ENCODE peak calls at places on chromosomes 4 and X, in six cellular contexts. W is lung, J is A673, Y is tibial artery, E is neuronal stem cell, V is mesenchymal stem cell. Q is an unnamed sample. For H3K36me3, the result is how much of the 10 kb centered on the place peaks cover.

GRCh38 chr4:34220601-34221000 is 2023.7 kb downstream of the ARAP2 start:
- DNase-seq in J (no peak), Y (no peak), V (no peak), W (no peak), E (no peak), Q (no peak)

GRCh38 chr4:89306486-89307184 is 965 bp downstream of the GPRIN3 start:
- DNase-seq in W (no peak), V (no peak), E (no peak), J (no peak), Y (no peak), Q (no peak)

GRCh38 chr4:61877893-61878292 is 677.8 kb downstream of the ADGRL3 start:
- DNase-seq in V (peak), Y (no peak), J (no peak), W (no peak), E (no peak), Q (no peak)

GRCh38 chrX:100994352-100995281 is 25.1 kb downstream of the ARL13A start:
- DNase-seq in W (no peak), E (no peak), V (peak), Y (no peak), J (peak), Q (no peak)

GRCh38 chr4:103634236-103634635 is 85.5 kb downstream of the TACR3 start:
- DNase-seq in E (no peak), Y (no peak), J (peak), V (no peak), W (no peak), Q (no peak)

GRCh38 chr4:173181769-173182374 is 13.3 kb downstream of the GALNT7 start:
- DNase-seq in V (peak), Y (no peak), J (no peak), W (no peak), E (no peak), Q (no peak)

GRCh38 chr4:6180841-6181631 is 19.3 kb downstream of the JAKMIP1 start:
- DNase-seq in E (no peak), J (no peak), V (no peak), Y (no peak), W (no peak), Q (no peak)

GRCh38 chr4:156790866-156791265 is 180.7 kb downstream of the PDGFC start:
- DNase-seq in V (peak), E (peak), W (no peak), J (peak), Y (no peak), Q (no peak)

GRCh38 chr4:123673971-123674370 is 277.4 kb downstream of the SPRY1 start:
- DNase-seq in W (no peak), E (no peak), J (no peak), Y (no peak), V (no peak), Q (no peak)

GRCh38 chr4:127965803-127966175 is 583 bp downstream of the ABHD18 start:
- DNase-seq in E (no peak), Y (peak), J (peak), V (peak), W (peak), Q (peak)

GRCh38 chr4:88592600-88593448 is 544 bp downstream of the HERC3 start:
- DNase-seq in V (peak), E (peak), Y (peak), J (peak), W (peak), Q (peak)

GRCh38 chr4:112343330-112343729 is 46.2 kb downstream of the ALPK1 start:
- DNase-seq in J (no peak), Y (no peak), V (no peak), W (no peak), E (no peak), Q (no peak)

GRCh38 chr4:166941629-166942028 is 292.7 kb downstream of the SPOCK3 start:
- DNase-seq in E (no peak), J (no peak), W (no peak), Y (no peak), V (no peak), Q (no peak)

GRCh38 chr4:164383187-164384181 is 370.4 kb upstream of the SMIM31 start:
- DNase-seq in V (peak), E (peak), J (peak), Y (peak), W (no peak), Q (peak)

GRCh38 chr4:70778888-70779422 is 57.2 kb downstream of the RUFY3 start:
- DNase-seq in V (peak), Y (no peak), W (peak), J (no peak), E (no peak), Q (no peak)

GRCh38 chr4:90240333-90240732 is 113.1 kb downstream of the CCSER1 start:
- DNase-seq in Y (no peak), V (no peak), W (no peak), E (no peak), J (no peak), Q (no peak)

GRCh38 chr4:129264008-129264657 is 168.2 kb downstream of the C4orf33 start:
- DNase-seq in W (no peak), E (no peak), Y (no peak), J (no peak), V (peak), Q (no peak)

GRCh38 chr4:98749206-98749605 is 90.8 kb upstream of the TSPAN5 start:
- DNase-seq in J (peak), W (no peak), E (no peak), Y (no peak), V (peak), Q (no peak)

GRCh38 chrX:54776987-54777672 is 20.9 kb downstream of the ITIH6 start:
- DNase-seq in E (no peak), J (no peak), V (no peak), Y (no peak), W (no peak), Q (no peak)

GRCh38 chrX:10045327-10046000 is 78.3 kb downstream of the CLDN34 start:
- DNase-seq in V (no peak), E (no peak), W (no peak), Y (peak), J (no peak), Q (no peak)

GRCh38 chrX:39752820-39753219 is 344.9 kb downstream of the BCOR start:
- DNase-seq in Y (no peak), V (peak), E (no peak), W (no peak), J (peak), Q (no peak)

GRCh38 chr4:11741190-11741652 is 312.5 kb upstream of the HS3ST1 start:
- DNase-seq in W (no peak), V (peak), J (no peak), Y (no peak), E (no peak), Q (no peak)

GRCh38 chr4:14218641-14219040 is 591.1 kb upstream of the BOD1L1 start:
- DNase-seq in V (no peak), J (peak), Y (no peak), W (no peak), E (no peak), Q (no peak)

GRCh38 chr4:189178125-189178746 is 762.4 kb upstream of the FRG1 start:
- DNase-seq in W (no peak), V (no peak), J (no peak), Y (no peak), E (no peak), Q (no peak)

GRCh38 chr4:113524505-113525186 is 236.9 kb downstream of the CAMK2D start:
- DNase-seq in W (no peak), V (no peak), E (no peak), Y (no peak), J (no peak), Q (no peak)

GRCh38 chr4:164439037-164439436 is 314.9 kb upstream of the SMIM31 start:
- DNase-seq in J (no peak), Y (no peak), V (no peak), W (no peak), E (no peak), Q (no peak)

GRCh38 chr4:99394913-99395312 is 40.2 kb downstream of the ADH7 start:
- DNase-seq in J (no peak), Y (no peak), E (no peak), W (no peak), V (no peak), Q (no peak)

GRCh38 chr4:64581422-64581821 is 172.2 kb upstream of the TECRL start:
- DNase-seq in V (peak), J (no peak), W (no peak), Y (no peak), E (no peak), Q (no peak)

GRCh38 chr4:145618210-145618911 is 824 bp upstream of the MMAA start:
- DNase-seq in E (no peak), Y (no peak), W (no peak), V (no peak), J (peak), Q (peak)

GRCh38 chr4:174198396-174199179 is 84.9 kb downstream of the FBXO8 start:
- DNase-seq in J (no peak), W (no peak), E (no peak), Y (no peak), V (peak), Q (no peak)

GRCh38 chrX:115147220-115147619 is 42.0 kb upstream of the RBMXL3 start:
- DNase-seq in E (no peak), V (peak), J (peak), Y (no peak), W (no peak), Q (peak)

DNA sequence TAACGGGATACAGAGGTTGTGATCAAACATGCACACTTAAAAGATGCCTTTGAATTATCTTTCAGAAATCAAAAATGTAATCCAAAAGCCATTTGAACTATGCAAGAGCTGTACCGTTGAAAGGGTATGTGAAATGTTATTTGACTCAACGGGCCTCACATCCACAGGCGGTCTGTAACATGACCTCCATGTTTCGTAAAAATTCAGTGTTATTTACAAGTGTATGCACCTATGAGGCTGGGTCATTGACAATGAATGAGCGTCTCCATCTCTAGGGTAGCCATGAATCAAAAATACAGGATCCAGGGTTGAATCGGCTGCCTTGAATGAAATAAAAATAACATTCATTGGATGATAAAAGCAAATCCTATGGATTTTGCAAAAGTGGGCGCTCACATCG is 100.1 kb downstream of the CRLF2 start:
- DNase-seq in J (no peak), W (no peak), E (no peak), V (no peak), Y (no peak), Q (peak)
- H3K4me3 ChIP-seq in J (no peak), W (no peak), E (no peak), V (no peak), Y (no peak), Q (peak)

GRCh38 chr4:92264163-92264562 is 39.6 kb upstream of the GRID2 start:
- DNase-seq in V (no peak), Y (no peak), W (no peak), E (no peak), J (no peak), Q (no peak)
- H3K36me3 ChIP-seq in V (under half), Y (under half), W (under half), E (under half), J (under half), Q (half or more)

GRCh38 chr4:185512516-185512915 is 22.8 kb downstream of the PDLIM3 start:
- DNase-seq in J (no peak), E (no peak), V (peak), Y (no peak), W (no peak), Q (no peak)
- H3K4me3 ChIP-seq in J (no peak), E (no peak), V (no peak), Y (no peak), W (no peak), Q (no peak)

GRCh38 chrX:73481521-73481920 is 34.7 kb downstream of the CDX4 start:
- DNase-seq in Y (no peak), E (no peak), W (no peak), V (no peak), J (no peak), Q (no peak)
- H3K36me3 ChIP-seq in Y (under half), E (under half), W (under half), V (under half), J (under half), Q (under half)